ENCODE peak calls at places on chromosome 15, in seven cellular contexts. B, X, M, G, P, H and K are unnamed samples.

GRCh38 chr15:62495670-62496328 is 330.7 kb upstream of the C2CD4B start:
- DNase-seq in G (peak; percentile 80), H (peak; percentile 94), P (no peak), M (no peak), B (no peak), X (no peak), K (no peak)

GRCh38 chr15:101156509-101157159 is 95.2 kb downstream of the CHSY1 start:
- DNase-seq in P (no peak), M (no peak), X (peak; percentile 93), H (peak; percentile 56), B (no peak), G (peak; percentile 80), K (no peak)

GRCh38 chr15:48967336-48967735 is 3.6 kb upstream of the SHC4 start:
- DNase-seq in P (no peak), M (no peak), H (peak; percentile 36), G (no peak), B (no peak), X (no peak), K (no peak)

GRCh38 chr15:70810916-70811578 is 42.9 kb downstream of the LARP6 start:
- DNase-seq in P (no peak), X (no peak), H (no peak), M (no peak), B (no peak), G (no peak), K (no peak)

GRCh38 chr15:68275165-68275746 is 2.3 kb upstream of the FEM1B start:
- DNase-seq in H (peak; percentile 88), M (no peak), G (no peak), X (no peak), B (no peak), P (no peak), K (no peak)

GRCh38 chr15:78914027-78914764 is 30.6 kb downstream of the CTSH start:
- DNase-seq in P (no peak), X (no peak), M (no peak), H (no peak), G (peak; percentile 38), B (no peak), K (no peak)

GRCh38 chr15:35439291-35439690 is 106.7 kb downstream of the DPH6 start:
- DNase-seq in P (no peak), X (no peak), H (peak; percentile 88), B (no peak), G (peak; percentile 88), M (no peak), K (no peak)

GRCh38 chr15:82936966-82937647 is 15.4 kb downstream of the HOMER2 start:
- DNase-seq in X (no peak), P (no peak), B (no peak), G (peak; percentile 32), H (peak; percentile 6), M (no peak), K (no peak)

GRCh38 chr15:63517614-63518013 is 13.2 kb downstream of the USP3 start:
- DNase-seq in X (no peak), M (no peak), G (no peak), H (no peak), P (no peak), B (no peak), K (no peak)

GRCh38 chr15:96042734-96043224 is 287.7 kb upstream of the NR2F2 start:
- DNase-seq in G (no peak), P (no peak), M (no peak), H (no peak), B (peak; percentile 76), X (peak; percentile 62), K (no peak)

GRCh38 chr15:33729648-33730047 is 238.6 kb upstream of the CHRM5 start:
- DNase-seq in B (no peak), P (no peak), H (peak; percentile 5), X (no peak), G (peak; percentile 56), M (no peak), K (peak; percentile 27)

GRCh38 chr15:69591905-69592508 is 139.4 kb downstream of the RPLP1 start:
- DNase-seq in M (peak; percentile 53), X (no peak), G (no peak), B (no peak), P (peak; percentile 98), H (no peak), K (peak; percentile 92)

GRCh38 chr15:59174161-59174845 is 32.3 kb upstream of the LDHAL6B start:
- DNase-seq in B (no peak), P (no peak), G (no peak), H (peak; percentile 36), M (no peak), X (no peak), K (no peak)

GRCh38 chr15:79370716-79371115 is 59.8 kb downstream of the TMED3 start:
- DNase-seq in G (peak; percentile 46), B (no peak), P (no peak), H (peak; percentile 83), X (no peak), M (no peak), K (no peak)

GRCh38 chr15:88657326-88658069 is 18.7 kb downstream of the ISG20 start:
- DNase-seq in B (no peak), X (peak; percentile 67), M (no peak), H (peak; percentile 61), P (no peak), G (peak; percentile 69), K (peak; percentile 18)

GRCh38 chr15:51982013-51982769 is 10.6 kb upstream of the LEO1 start:
- DNase-seq in B (peak; percentile 88), G (peak; percentile 91), X (peak; percentile 89), M (peak; percentile 4), H (peak; percentile 82), P (no peak), K (no peak)

GRCh38 chr15:81531141-81531592 is 157.2 kb upstream of the TMC3 start:
- DNase-seq in G (peak; percentile 14), X (no peak), P (no peak), B (no peak), H (peak; percentile 10), M (no peak), K (no peak)

GRCh38 chr15:40875996-40876740 is 2.1 kb upstream of the RHOV start:
- DNase-seq in M (no peak), P (no peak), G (no peak), B (no peak), X (no peak), H (no peak), K (no peak)

GRCh38 chr15:101161656-101162055 is 90.2 kb downstream of the CHSY1 start:
- DNase-seq in P (no peak), M (no peak), H (no peak), X (peak; percentile 45), B (no peak), G (no peak), K (no peak)

GRCh38 chr15:83352124-83352523 is 67.7 kb upstream of the BNC1 start:
- DNase-seq in H (no peak), B (no peak), P (no peak), X (no peak), M (no peak), G (peak; percentile 2), K (no peak)

GRCh38 chr15:96354731-96355560 is 24.4 kb downstream of the NR2F2 start:
- DNase-seq in B (no peak), M (no peak), G (peak; percentile 91), H (peak; percentile 90), P (no peak), X (no peak), K (no peak)